ENCODE peak calls at places on chromosomes 4 and X, in four cellular contexts. One of them, this sample, is unnamed.

GRCh38 chrX:67692246-67692645 is 148.4 kb downstream of the AR start:
- DNase-seq in HCT116: no peak
- DNase-seq in PC-3: no peak
- DNase-seq in IMR-90: peak
- DNase-seq in this sample: no peak

GRCh38 chrX:34300871-34301270 is 168.8 kb upstream of the FAM47A start:
- DNase-seq in HCT116: peak
- DNase-seq in PC-3: peak
- DNase-seq in IMR-90: peak
- DNase-seq in this sample: peak

GRCh38 chrX:131752493-131753198 is 208.8 kb downstream of the OR13H1 start:
- DNase-seq in HCT116: no peak
- DNase-seq in PC-3: peak
- DNase-seq in IMR-90: peak
- DNase-seq in this sample: peak

GRCh38 chrX:40383360-40383759 is 197.4 kb upstream of the ATP6AP2 start:
- DNase-seq in HCT116: no peak
- DNase-seq in PC-3: no peak
- DNase-seq in IMR-90: no peak
- DNase-seq in this sample: no peak

GRCh38 chr4:88178633-88179231 is 20.3 kb upstream of the ABCG2 start:
- DNase-seq in HCT116: no peak
- DNase-seq in PC-3: no peak
- DNase-seq in IMR-90: no peak
- DNase-seq in this sample: no peak

GRCh38 chrX:46587753-46588171 is 14.2 kb downstream of the CHST7 start:
- DNase-seq in HCT116: no peak
- DNase-seq in PC-3: no peak
- DNase-seq in IMR-90: no peak
- DNase-seq in this sample: no peak

GRCh38 chrX:86051741-86052140 is 4.4 kb upstream of the CHM start:
- DNase-seq in HCT116: no peak
- DNase-seq in PC-3: no peak
- DNase-seq in IMR-90: no peak
- DNase-seq in this sample: no peak

GRCh38 chr4:76434901-76435688 is at the start of gene SHROOM3:
- DNase-seq in HCT116: no peak
- DNase-seq in PC-3: peak
- DNase-seq in IMR-90: no peak
- DNase-seq in this sample: no peak

GRCh38 chrX:86195343-86195742 is 47.1 kb downstream of the DACH2 start:
- DNase-seq in HCT116: no peak
- DNase-seq in PC-3: no peak
- DNase-seq in IMR-90: no peak
- DNase-seq in this sample: no peak

GRCh38 chrX:131763674-131764073 is 219.8 kb downstream of the OR13H1 start:
- DNase-seq in HCT116: no peak
- DNase-seq in PC-3: peak
- DNase-seq in IMR-90: peak
- DNase-seq in this sample: peak

GRCh38 chr4:52750213-52750612 is 1.0 kb downstream of the ERVMER34-1 start:
- DNase-seq in HCT116: no peak
- DNase-seq in PC-3: no peak
- DNase-seq in IMR-90: no peak
- DNase-seq in this sample: no peak

GRCh38 chrX:144709841-144710240 is 537.5 kb upstream of the SPANXN1 start:
- DNase-seq in HCT116: no peak
- DNase-seq in PC-3: no peak
- DNase-seq in IMR-90: no peak
- DNase-seq in this sample: no peak

GRCh38 chrX:53598169-53598568 is 88.3 kb downstream of the HUWE1 start:
- DNase-seq in HCT116: no peak
- DNase-seq in PC-3: no peak
- DNase-seq in IMR-90: no peak
- DNase-seq in this sample: no peak

GRCh38 chrX:153773741-153774575 is 6.9 kb upstream of the SRPK3 start:
- DNase-seq in HCT116: no peak
- DNase-seq in PC-3: no peak
- DNase-seq in IMR-90: no peak
- DNase-seq in this sample: no peak

GRCh38 chr4:141636077-141636770 is at the start of gene IL15:
- DNase-seq in HCT116: peak
- DNase-seq in PC-3: peak
- DNase-seq in IMR-90: peak
- DNase-seq in this sample: no peak

GRCh38 chr4:125266901-125267601 is 47.7 kb upstream of the FAT4 start:
- DNase-seq in HCT116: no peak
- DNase-seq in PC-3: peak
- DNase-seq in IMR-90: peak
- DNase-seq in this sample: no peak

GRCh38 chr4:151417766-151418376 is 8.9 kb downstream of the FHIP1A start:
- DNase-seq in HCT116: no peak
- DNase-seq in PC-3: peak
- DNase-seq in IMR-90: no peak
- DNase-seq in this sample: no peak

GRCh38 chr4:175614880-175615279 is 197.2 kb downstream of the GPM6A start:
- DNase-seq in HCT116: no peak
- DNase-seq in PC-3: no peak
- DNase-seq in IMR-90: no peak
- DNase-seq in this sample: no peak

GRCh38 chrX:17860811-17861495 is at the start of gene RAI2:
- DNase-seq in HCT116: no peak
- DNase-seq in PC-3: no peak
- DNase-seq in IMR-90: no peak
- DNase-seq in this sample: no peak

GRCh38 chr4:185020293-185020808 is 2.1 kb downstream of the HELT start:
- DNase-seq in HCT116: no peak
- DNase-seq in PC-3: no peak
- DNase-seq in IMR-90: no peak
- DNase-seq in this sample: no peak

GRCh38 chr4:106287353-106287969 is 28.5 kb downstream of the TBCK start:
- DNase-seq in HCT116: no peak
- DNase-seq in PC-3: peak
- DNase-seq in IMR-90: peak
- DNase-seq in this sample: no peak

GRCh38 chr4:31294655-31295054 is 574.5 kb downstream of the PCDH7 start:
- DNase-seq in HCT116: no peak
- DNase-seq in PC-3: no peak
- DNase-seq in IMR-90: no peak
- DNase-seq in this sample: no peak

GRCh38 chrX:109939498-109939897 is 63.4 kb upstream of the TMEM164 start:
- DNase-seq in HCT116: no peak
- DNase-seq in PC-3: no peak
- DNase-seq in IMR-90: no peak
- DNase-seq in this sample: no peak

GRCh38 chr4:57291911-57292310 is 181.7 kb upstream of the IGFBP7 start:
- DNase-seq in HCT116: no peak
- DNase-seq in PC-3: peak
- DNase-seq in IMR-90: no peak
- DNase-seq in this sample: no peak

GRCh38 chrX:71978164-71978563 is 67.5 kb downstream of the NHSL2 start:
- DNase-seq in HCT116: no peak
- DNase-seq in PC-3: no peak
- DNase-seq in IMR-90: no peak
- DNase-seq in this sample: no peak

GRCh38 chr4:189092596-189092995 is 848.1 kb upstream of the FRG1 start:
- DNase-seq in HCT116: no peak
- DNase-seq in PC-3: no peak
- DNase-seq in IMR-90: peak
- DNase-seq in this sample: peak

GRCh38 chrX:128294198-128294597 is 242.0 kb upstream of the ACTRT1 start:
- DNase-seq in HCT116: no peak
- DNase-seq in PC-3: no peak
- DNase-seq in IMR-90: no peak
- DNase-seq in this sample: no peak

GRCh38 chrX:7771788-7772438 is 71.1 kb upstream of the VCX start:
- DNase-seq in HCT116: no peak
- DNase-seq in PC-3: no peak
- DNase-seq in IMR-90: no peak
- DNase-seq in this sample: no peak

GRCh38 chrX:125810856-125811255 is 355.2 kb downstream of the DCAF12L2 start:
- DNase-seq in HCT116: no peak
- DNase-seq in PC-3: no peak
- DNase-seq in IMR-90: no peak
- DNase-seq in this sample: no peak

GRCh38 chrX:106035064-106035463 is 3.5 kb downstream of the SERPINA7 start:
- DNase-seq in HCT116: peak
- DNase-seq in PC-3: peak
- DNase-seq in IMR-90: no peak
- DNase-seq in this sample: peak

GRCh38 chr4:152328595-152328994 is 207.3 kb downstream of the FBXW7 start:
- DNase-seq in HCT116: peak
- DNase-seq in PC-3: peak
- DNase-seq in IMR-90: no peak
- DNase-seq in this sample: no peak

GRCh38 chrX:110173192-110174175 is 144.4 kb downstream of the AMMECR1 start:
- DNase-seq in HCT116: no peak
- DNase-seq in PC-3: peak
- DNase-seq in IMR-90: peak
- DNase-seq in this sample: no peak

GRCh38 chr4:112947616-112948015 is 101.8 kb upstream of the ANK2 start:
- DNase-seq in HCT116: no peak
- DNase-seq in PC-3: no peak
- DNase-seq in IMR-90: no peak
- DNase-seq in this sample: no peak

GRCh38 chrX:15694968-15695451 is 30.4 kb upstream of the CLTRN start:
- DNase-seq in HCT116: no peak
- DNase-seq in PC-3: no peak
- DNase-seq in IMR-90: no peak
- DNase-seq in this sample: no peak

GRCh38 chr4:143362392-143363046 is 25.8 kb downstream of the GAB1 start:
- DNase-seq in HCT116: no peak
- DNase-seq in PC-3: no peak
- DNase-seq in IMR-90: no peak
- DNase-seq in this sample: no peak
- H3K4me2 ChIP-seq in HCT116: no peak
- H3K4me2 ChIP-seq in PC-3: no peak
- H3K4me2 ChIP-seq in IMR-90: no peak
- H3K4me2 ChIP-seq in this sample: no peak

GRCh38 chrX:64580035-64580434 is 184.8 kb upstream of the MTMR8 start:
- DNase-seq in HCT116: no peak
- DNase-seq in PC-3: no peak
- DNase-seq in IMR-90: no peak
- DNase-seq in this sample: no peak
- H3K4me2 ChIP-seq in HCT116: no peak
- H3K4me2 ChIP-seq in PC-3: no peak
- H3K4me2 ChIP-seq in IMR-90: no peak
- H3K4me2 ChIP-seq in this sample: no peak

DNA sequence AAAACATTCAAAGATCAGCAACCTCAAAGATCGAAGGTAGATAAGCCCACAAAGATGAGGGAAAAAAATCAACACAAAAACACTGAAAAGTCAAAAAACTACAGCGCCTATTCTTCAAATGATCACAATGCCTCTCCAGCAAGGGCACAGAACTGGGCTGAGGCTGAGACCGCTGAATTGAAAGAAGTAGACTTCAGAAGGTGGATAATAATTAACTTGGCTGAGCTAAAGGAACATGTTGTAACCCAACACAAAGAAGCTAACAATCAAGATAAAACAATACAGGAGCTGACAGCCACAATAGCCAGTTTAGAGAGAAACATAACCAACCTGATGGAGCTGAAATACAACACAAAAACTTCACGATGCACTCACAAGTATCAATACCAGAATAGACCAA is 231.1 kb downstream of the STPG2 start:
- DNase-seq in HCT116: no peak
- DNase-seq in PC-3: no peak
- DNase-seq in IMR-90: no peak
- DNase-seq in this sample: no peak
- H3K4me2 ChIP-seq in HCT116: no peak
- H3K4me2 ChIP-seq in PC-3: no peak
- H3K4me2 ChIP-seq in IMR-90: no peak
- H3K4me2 ChIP-seq in this sample: no peak

DNA sequence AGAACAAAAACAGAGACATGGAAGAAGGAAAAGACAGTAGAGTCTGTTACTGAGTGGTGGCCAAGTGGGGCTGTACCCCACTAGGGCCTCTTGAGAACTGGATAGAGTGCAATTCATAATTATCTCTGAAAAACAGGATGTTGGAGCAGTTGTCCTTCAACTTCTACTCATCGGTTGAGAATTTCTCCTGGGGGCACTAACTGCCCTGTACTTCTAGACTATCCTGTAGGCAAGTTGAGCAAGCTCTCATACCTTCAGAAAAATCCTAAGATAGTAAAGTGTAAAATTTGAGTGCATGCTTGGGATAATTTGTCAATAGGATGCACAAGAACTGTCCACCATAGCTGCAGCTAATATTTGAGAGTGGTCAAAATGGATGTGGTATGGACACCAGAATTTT is 179.7 kb upstream of the CNKSR2 start:
- DNase-seq in HCT116: no peak
- DNase-seq in PC-3: no peak
- DNase-seq in IMR-90: no peak
- DNase-seq in this sample: no peak
- H3K4me2 ChIP-seq in HCT116: no peak
- H3K4me2 ChIP-seq in PC-3: no peak
- H3K4me2 ChIP-seq in IMR-90: no peak
- H3K4me2 ChIP-seq in this sample: no peak

DNA sequence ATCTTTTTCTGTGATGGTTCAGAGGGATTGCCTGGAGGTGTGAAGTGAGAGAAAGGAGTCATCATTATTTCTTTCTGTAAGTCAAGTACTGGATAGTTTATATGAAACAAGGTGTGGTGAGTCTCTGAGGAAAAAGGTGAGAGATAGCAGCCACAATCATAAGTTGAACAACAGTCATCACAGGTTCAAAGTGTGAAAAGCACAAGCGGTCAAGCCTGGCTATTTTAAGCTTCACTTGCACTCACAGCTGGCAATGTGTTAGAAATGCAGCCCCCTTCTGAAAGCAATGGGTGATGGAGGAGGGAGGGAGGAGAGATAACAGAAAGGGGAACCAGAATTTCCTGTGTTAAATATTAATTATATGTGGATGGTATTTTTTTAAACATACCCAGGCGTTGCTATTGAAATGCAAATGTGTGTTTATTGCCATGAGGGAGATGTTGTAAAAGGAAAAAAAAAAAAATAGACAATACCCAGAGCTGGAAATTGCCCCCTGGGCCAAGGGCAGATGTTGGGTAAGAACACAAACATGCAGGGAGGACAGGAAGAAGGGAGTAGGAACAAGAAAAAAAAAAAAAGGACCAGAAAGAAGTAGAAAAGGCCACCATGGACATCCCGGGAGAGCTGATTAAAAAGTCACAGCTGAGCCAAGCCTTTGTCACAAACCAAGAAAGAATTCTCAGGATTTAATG is 26.8 kb upstream of the BMP3 start:
- DNase-seq in HCT116: no peak
- DNase-seq in PC-3: no peak
- DNase-seq in IMR-90: no peak
- DNase-seq in this sample: no peak
- H3K4me2 ChIP-seq in HCT116: no peak
- H3K4me2 ChIP-seq in PC-3: no peak
- H3K4me2 ChIP-seq in IMR-90: no peak
- H3K4me2 ChIP-seq in this sample: no peak

GRCh38 chr4:2484169-2484568 is 15.3 kb downstream of the RNF4 start:
- DNase-seq in HCT116: no peak
- DNase-seq in PC-3: no peak
- DNase-seq in IMR-90: no peak
- DNase-seq in this sample: peak
- H3K4me2 ChIP-seq in HCT116: no peak
- H3K4me2 ChIP-seq in PC-3: no peak
- H3K4me2 ChIP-seq in IMR-90: no peak
- H3K4me2 ChIP-seq in this sample: peak